ENCODE peak calls at places on chromosome 3, in ten cellular contexts. A, Q, J, E, V, R, B, U, Z and C are unnamed samples.

GRCh38 chr3:154142608-154143007 is 21.4 kb downstream of the ARHGEF26 start:
- DNase-seq in R (no peak), V (no peak), J (no peak), U (no peak), A (no peak), Q (no peak), E (no peak), B (no peak), Z (no peak), C (no peak)

GRCh38 chr3:42300013-42300412 is 34.0 kb upstream of the CCK start:
- DNase-seq in B (peak), U (peak), V (no peak), E (no peak), Q (no peak), Z (peak), R (peak), J (no peak), A (no peak), C (peak)

GRCh38 chr3:133797396-133798105 is 8.1 kb upstream of the SRPRB start:
- DNase-seq in Z (no peak), Q (no peak), E (no peak), R (peak), A (peak), V (no peak), U (no peak), J (no peak), B (no peak), C (no peak)

GRCh38 chr3:29440321-29441019 is 159.6 kb downstream of the RBMS3 start:
- DNase-seq in E (no peak), Z (no peak), Q (no peak), U (no peak), A (no peak), J (no peak), R (no peak), B (no peak), V (no peak), C (no peak)

GRCh38 chr3:46490338-46491084 is 7.3 kb upstream of the RTP3 start:
- DNase-seq in E (no peak), A (no peak), J (no peak), U (no peak), V (no peak), R (peak), Q (no peak), B (no peak), Z (no peak), C (no peak)

GRCh38 chr3:14345496-14346150 is 56.8 kb upstream of the SLC6A6 start:
- DNase-seq in E (no peak), B (no peak), A (peak), Z (no peak), J (no peak), U (no peak), Q (no peak), R (peak), V (no peak), C (no peak)

GRCh38 chr3:14496351-14496750 is 43.8 kb downstream of the GRIP2 start:
- DNase-seq in Z (no peak), A (no peak), J (no peak), R (no peak), V (no peak), E (no peak), B (no peak), Q (no peak), U (no peak), C (no peak)

GRCh38 chr3:45486926-45487325 is 98.5 kb downstream of the LARS2 start:
- DNase-seq in U (no peak), Z (no peak), R (no peak), E (no peak), V (no peak), B (no peak), Q (no peak), A (no peak), J (no peak), C (no peak)

GRCh38 chr3:112894258-112894657 is 47.6 kb upstream of the CD200R1L start:
- DNase-seq in A (no peak), R (peak), Z (no peak), B (no peak), E (no peak), Q (no peak), V (no peak), J (no peak), U (peak), C (peak)

GRCh38 chr3:2765002-2765579 is 345.1 kb downstream of the IL5RA start:
- DNase-seq in J (no peak), V (no peak), R (no peak), U (no peak), A (no peak), E (no peak), Q (no peak), Z (no peak), B (peak), C (no peak)

GRCh38 chr3:134446800-134447199 is 39.0 kb downstream of the ANAPC13 start:
- DNase-seq in Z (no peak), B (no peak), U (no peak), E (no peak), J (no peak), V (no peak), Q (no peak), A (no peak), R (peak), C (peak)

GRCh38 chr3:196193037-196193737 is 18.0 kb downstream of the ZDHHC19 start:
- DNase-seq in R (no peak), Q (no peak), E (no peak), Z (no peak), B (no peak), V (no peak), A (peak), J (no peak), U (no peak), C (no peak)

GRCh38 chr3:43198791-43199644 is 87.3 kb upstream of the SNRK start:
- DNase-seq in R (peak), V (no peak), Z (no peak), Q (no peak), B (no peak), U (no peak), J (no peak), A (no peak), E (no peak), C (peak)

GRCh38 chr3:142577701-142578308 is 728 bp downstream of the ATR start:
- DNase-seq in V (no peak), B (peak), E (no peak), Q (no peak), R (peak), A (no peak), Z (no peak), J (no peak), U (no peak), C (peak)

GRCh38 chr3:50737511-50738251 is 63.0 kb downstream of the DOCK3 start:
- DNase-seq in A (no peak), B (no peak), J (no peak), R (no peak), U (no peak), Q (no peak), Z (no peak), E (no peak), V (no peak), C (no peak)

GRCh38 chr3:152402698-152403456 is 134.1 kb downstream of the MBNL1 start:
- DNase-seq in R (peak), A (no peak), Z (no peak), B (peak), U (no peak), V (no peak), J (no peak), Q (no peak), E (no peak), C (no peak)

GRCh38 chr3:26753109-26753508 is 130.5 kb downstream of the LRRC3B start:
- DNase-seq in R (no peak), J (no peak), A (no peak), E (no peak), B (no peak), Z (no peak), V (no peak), Q (no peak), U (no peak), C (no peak)

GRCh38 chr3:44179251-44179650 is 62.4 kb upstream of the TOPAZ1 start:
- DNase-seq in A (no peak), B (no peak), J (no peak), R (no peak), E (no peak), U (no peak), V (no peak), Q (no peak), Z (no peak), C (no peak)

GRCh38 chr3:192864943-192865342 is 52.7 kb downstream of the MB21D2 start:
- DNase-seq in A (no peak), Q (no peak), J (no peak), E (no peak), Z (no peak), B (peak), U (no peak), V (no peak), R (peak), C (peak)

GRCh38 chr3:134817297-134817696 is 22.2 kb downstream of the EPHB1 start:
- DNase-seq in B (peak), E (no peak), V (no peak), Q (peak), Z (no peak), A (no peak), R (no peak), U (no peak), J (no peak), C (no peak)

GRCh38 chr3:69439683-69440270 is 53.9 kb upstream of the FRMD4B start:
- DNase-seq in Q (no peak), U (no peak), B (peak), R (peak), E (no peak), A (no peak), V (no peak), Z (no peak), J (no peak), C (peak)

GRCh38 chr3:9037113-9037715 is 73.9 kb upstream of the RAD18 start:
- DNase-seq in Q (peak), U (no peak), R (no peak), E (no peak), V (peak), Z (no peak), B (no peak), J (no peak), A (no peak), C (no peak)

GRCh38 chr3:8239718-8240698 is 261.6 kb upstream of the LMCD1 start:
- DNase-seq in U (peak), B (peak), A (no peak), E (no peak), V (no peak), J (peak), Z (peak), R (peak), Q (no peak), C (peak)

GRCh38 chr3:80424951-80425350 is 657.2 kb upstream of the ROBO1 start:
- DNase-seq in V (no peak), Z (no peak), R (no peak), Q (no peak), J (no peak), B (no peak), A (no peak), U (no peak), E (no peak), C (peak)

GRCh38 chr3:101873619-101874018 is 24.3 kb downstream of the NFKBIZ start:
- DNase-seq in V (no peak), Q (no peak), B (no peak), A (no peak), R (peak), Z (no peak), E (no peak), U (peak), J (no peak), C (peak)

GRCh38 chr3:48504051-48504946 is at the start of gene SHISA5:
- DNase-seq in E (peak), Q (peak), B (peak), V (peak), A (no peak), R (peak), U (no peak), J (peak), Z (peak), C (peak)

GRCh38 chr3:137642831-137643230 is 121.3 kb upstream of the SOX14 start:
- DNase-seq in E (no peak), B (no peak), Q (no peak), V (no peak), R (no peak), A (no peak), J (no peak), U (no peak), Z (no peak), C (no peak)

GRCh38 chr3:32816439-32817194 is 1.2 kb upstream of the TRIM71 start:
- DNase-seq in R (no peak), V (no peak), B (no peak), Q (no peak), E (peak), U (no peak), Z (no peak), J (no peak), A (no peak), C (peak)

GRCh38 chr3:54988302-54989022 is 60.6 kb upstream of the LRTM1 start:
- DNase-seq in E (no peak), R (peak), V (peak), Z (no peak), J (no peak), U (peak), Q (no peak), A (no peak), B (no peak), C (peak)

GRCh38 chr3:171347017-171347979 is 112.9 kb downstream of the TNIK start:
- DNase-seq in Z (no peak), B (peak), E (no peak), V (no peak), U (no peak), J (no peak), A (peak), Q (no peak), R (peak), C (peak)

GRCh38 chr3:14266361-14266760 is 87.7 kb downstream of the LSM3 start:
- DNase-seq in R (peak), V (peak), J (no peak), Q (no peak), U (peak), Z (no peak), B (no peak), A (no peak), E (no peak), C (peak)

GRCh38 chr3:194985031-194985578 is 285.9 kb downstream of the XXYLT1 start:
- DNase-seq in U (peak), Z (peak), B (no peak), E (peak), Q (peak), A (no peak), J (peak), V (peak), R (peak), C (peak)

GRCh38 chr3:149536429-149536828 is 61.9 kb downstream of the TM4SF4 start:
- DNase-seq in A (no peak), R (no peak), Z (peak), Q (peak), J (peak), B (no peak), V (peak), U (no peak), E (peak), C (peak)

GRCh38 chr3:50189274-50189673 is 2.1 kb upstream of the GNAT1 start:
- DNase-seq in Q (peak), J (peak), R (peak), U (peak), A (peak), B (peak), E (peak), V (peak), Z (peak), C (peak)

GRCh38 chr3:138945646-138946553 is 1.0 kb downstream of the FOXL2 start:
- DNase-seq in E (no peak), V (no peak), A (no peak), R (peak), Q (peak), B (no peak), Z (peak), U (no peak), J (peak), C (peak)

GRCh38 chr3:138946554-138947302 is at the start of the genes FOXL2 and FOXL2NB:
- DNase-seq in R (peak), A (no peak), E (no peak), Q (peak), J (no peak), B (no peak), Z (no peak), U (no peak), V (peak), C (peak)

GRCh38 chr3:138949002-138949418 is 2.0 kb downstream of the FOXL2NB start:
- DNase-seq in E (no peak), A (no peak), Z (no peak), U (no peak), V (no peak), R (no peak), Q (no peak), B (no peak), J (no peak), C (no peak)

GRCh38 chr3:138948371-138949001 is 1.5 kb downstream of the FOXL2NB start:
- DNase-seq in Z (no peak), E (no peak), Q (no peak), V (no peak), J (no peak), B (no peak), A (no peak), U (no peak), R (no peak), C (no peak)

GRCh38 chr3:138947303-138948121 is 495 bp downstream of the FOXL2NB start:
- DNase-seq in V (no peak), J (no peak), R (no peak), B (no peak), Q (no peak), Z (no peak), U (no peak), E (no peak), A (no peak), C (no peak)
- H3K4me3 ChIP-seq in V (peak), J (peak), R (no peak), B (no peak), Q (peak), Z (peak), U (peak), E (peak), A (no peak), C (peak)

GRCh38 chr3:129323651-129324294 is 45.1 kb downstream of the HMCES start:
- DNase-seq in B (peak), U (no peak), A (no peak), Z (peak), V (no peak), E (no peak), J (no peak), R (no peak), Q (no peak), C (no peak)
- TF ChIP-seq CTCF in B (peak), U (peak), A (no peak), Z (no peak), V (no peak), E (peak), J (no peak), R (no peak), Q (no peak), C (peak)

DNA sequence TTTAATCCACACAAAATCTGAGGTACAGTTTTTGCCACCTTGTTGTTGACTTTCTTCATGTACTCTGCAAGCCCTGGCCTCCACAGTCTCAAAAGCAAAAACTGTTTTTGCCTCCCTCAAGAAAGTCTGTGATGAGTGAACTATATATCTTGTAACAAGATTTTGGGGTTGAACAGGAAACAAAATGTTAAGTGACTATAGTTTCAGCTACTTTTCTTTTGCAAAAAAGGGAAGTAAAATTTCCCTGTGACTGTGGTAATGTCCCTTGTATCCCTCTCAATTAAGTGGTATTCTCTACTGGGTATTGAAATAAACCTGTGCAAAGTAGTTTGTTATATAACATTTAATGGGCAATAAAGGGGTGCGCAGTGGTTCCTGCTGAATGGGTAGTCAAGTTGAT is 21.3 kb upstream of the SCAANT1 start:
- DNase-seq in E (no peak), Z (no peak), R (no peak), Q (no peak), U (no peak), V (no peak), A (no peak), J (no peak), B (peak), C (no peak)
- H3K4me3 ChIP-seq in E (no peak), Z (no peak), R (no peak), Q (no peak), U (no peak), V (no peak), A (no peak), J (no peak), B (no peak), C (no peak)

GRCh38 chr3:150545419-150546225 is 674 bp downstream of the SERP1 start:
- DNase-seq in J (peak), V (peak), R (no peak), U (no peak), A (no peak), Q (no peak), B (peak), E (no peak), Z (peak), C (peak)
- TF ChIP-seq CTCF in J (no peak), V (no peak), R (no peak), U (no peak), A (no peak), Q (no peak), B (no peak), E (no peak), Z (no peak), C (no peak)

DNA sequence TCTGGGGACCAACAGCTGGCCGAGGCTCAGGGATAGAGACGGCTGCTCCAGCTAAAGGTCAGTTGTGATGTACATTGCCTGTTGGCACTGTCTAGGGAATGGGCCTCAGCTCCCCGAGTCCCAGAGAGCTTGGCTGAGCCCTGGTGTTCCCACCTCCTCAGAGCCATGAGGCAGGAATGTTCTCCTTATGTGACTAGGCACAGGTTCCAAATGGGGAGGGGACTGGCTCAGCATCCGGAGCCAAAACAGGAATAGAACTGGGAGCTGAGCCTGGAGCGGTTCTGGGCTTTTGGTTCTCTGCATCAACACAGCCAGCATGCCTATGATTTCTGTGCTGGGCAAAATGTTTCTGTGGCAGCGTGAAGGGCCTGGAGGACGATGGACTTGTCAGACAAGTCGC is at the start of gene FAM131A:
- DNase-seq in U (no peak), B (no peak), Q (peak), Z (peak), J (peak), R (peak), V (peak), A (no peak), E (no peak), C (peak)
- H3K4me3 ChIP-seq in U (peak), B (peak), Q (peak), Z (peak), J (peak), R (peak), V (peak), A (peak), E (peak), C (peak)

GRCh38 chr3:52056968-52057805 is 816 bp upstream of the DUSP7 start:
- DNase-seq in J (peak), R (peak), E (peak), Z (peak), B (peak), Q (peak), U (peak), A (peak), V (peak), C (peak)

GRCh38 chr3:52057806-52058099 is 1.4 kb upstream of the DUSP7 start:
- DNase-seq in Q (no peak), R (no peak), E (no peak), V (no peak), B (no peak), J (no peak), U (no peak), A (no peak), Z (no peak), C (no peak)

GRCh38 chr3:52054689-52055511 is 1.5 kb downstream of the DUSP7 start:
- DNase-seq in V (no peak), E (no peak), B (no peak), A (no peak), J (no peak), U (no peak), Q (no peak), R (peak), Z (peak), C (no peak)

GRCh38 chr3:52056521-52056967 is at the start of gene DUSP7:
- DNase-seq in E (peak), B (peak), V (peak), Z (peak), R (peak), Q (peak), U (no peak), A (no peak), J (peak), C (peak)

GRCh38 chr3:52055537-52056351 is 627 bp downstream of the DUSP7 start:
- DNase-seq in Q (peak), E (peak), A (peak), R (peak), Z (peak), V (no peak), U (no peak), J (peak), B (peak), C (peak)
- TF ChIP-seq CTCF in Q (peak), E (no peak), A (no peak), R (peak), Z (no peak), V (peak), U (peak), J (no peak), B (peak), C (peak)

GRCh38 chr3:156250550-156250949 is 130.2 kb downstream of the KCNAB1 start:
- DNase-seq in A (no peak), U (no peak), B (no peak), Z (no peak), E (no peak), Q (no peak), R (no peak), V (no peak), J (no peak), C (no peak)
- H3K4me3 ChIP-seq in A (no peak), U (no peak), B (no peak), Z (no peak), E (no peak), Q (no peak), R (no peak), V (no peak), J (no peak), C (no peak)